ENCODE peak calls at places on chromosomes 11 and 22, in five cellular contexts. One of them, this sample, is unnamed.

GRCh38 chr11:44267366-44268072 is 42.4 kb downstream of the ALX4 start:
- DNase-seq in NB4: no peak
- DNase-seq in Peyer's patch: no peak
- DNase-seq in A549: no peak
- DNase-seq in bronchial epithelial cell: no peak
- DNase-seq in this sample: no peak

GRCh38 chr11:102430158-102430836 is 22.3 kb downstream of the TMEM123 start:
- DNase-seq in bronchial epithelial cell: no peak
- DNase-seq in Peyer's patch: no peak
- DNase-seq in NB4: no peak
- DNase-seq in A549: no peak
- DNase-seq in this sample: no peak

GRCh38 chr11:66951135-66951534 is 7.0 kb downstream of the PC start:
- DNase-seq in bronchial epithelial cell: no peak
- DNase-seq in A549: no peak
- DNase-seq in NB4: no peak
- DNase-seq in Peyer's patch: no peak
- DNase-seq in this sample: no peak

GRCh38 chr22:27381960-27382742 is 419.4 kb downstream of the MN1 start:
- DNase-seq in bronchial epithelial cell: no peak
- DNase-seq in Peyer's patch: no peak
- DNase-seq in A549: no peak
- DNase-seq in NB4: no peak
- DNase-seq in this sample: no peak

GRCh38 chr11:19244621-19245020 is 3.9 kb upstream of the E2F8 start:
- DNase-seq in A549: no peak
- DNase-seq in bronchial epithelial cell: peak
- DNase-seq in Peyer's patch: no peak
- DNase-seq in NB4: peak
- DNase-seq in this sample: no peak

GRCh38 chr11:21564813-21565212 is 628.1 kb upstream of the ANO5 start:
- DNase-seq in Peyer's patch: no peak
- DNase-seq in NB4: no peak
- DNase-seq in bronchial epithelial cell: no peak
- DNase-seq in A549: no peak
- DNase-seq in this sample: peak

GRCh38 chr11:102268985-102269470 is 48.3 kb upstream of the BIRC3 start:
- DNase-seq in A549: no peak
- DNase-seq in NB4: no peak
- DNase-seq in bronchial epithelial cell: no peak
- DNase-seq in Peyer's patch: no peak
- DNase-seq in this sample: no peak

GRCh38 chr22:37643225-37643847 is 3.9 kb downstream of the SH3BP1 start:
- DNase-seq in NB4: peak
- DNase-seq in Peyer's patch: peak
- DNase-seq in A549: peak
- DNase-seq in bronchial epithelial cell: peak
- DNase-seq in this sample: peak

GRCh38 chr22:25090225-25090651 is 109.4 kb upstream of the CRYBB3 start:
- DNase-seq in bronchial epithelial cell: no peak
- DNase-seq in Peyer's patch: no peak
- DNase-seq in A549: no peak
- DNase-seq in NB4: no peak
- DNase-seq in this sample: no peak

GRCh38 chr11:123193742-123194141 is 1.3 kb downstream of the CLMP start:
- DNase-seq in Peyer's patch: no peak
- DNase-seq in A549: no peak
- DNase-seq in NB4: no peak
- DNase-seq in bronchial epithelial cell: no peak
- DNase-seq in this sample: no peak
- H3K4me3 ChIP-seq in Peyer's patch: peak
- H3K4me3 ChIP-seq in A549: peak
- H3K4me3 ChIP-seq in NB4: no peak
- H3K4me3 ChIP-seq in bronchial epithelial cell: peak
- H3K4me3 ChIP-seq in this sample: no peak

GRCh38 chr22:21815958-21816357 is 51.5 kb downstream of the MAPK1 start:
- DNase-seq in NB4: no peak
- DNase-seq in Peyer's patch: no peak
- DNase-seq in bronchial epithelial cell: no peak
- DNase-seq in A549: no peak
- DNase-seq in this sample: no peak
- H3K4me3 ChIP-seq in NB4: peak
- H3K4me3 ChIP-seq in Peyer's patch: no peak
- H3K4me3 ChIP-seq in bronchial epithelial cell: no peak
- H3K4me3 ChIP-seq in A549: no peak
- H3K4me3 ChIP-seq in this sample: no peak

GRCh38 chr11:42906226-42906625 is 405.6 kb upstream of the API5 start:
- DNase-seq in A549: no peak
- DNase-seq in NB4: no peak
- DNase-seq in bronchial epithelial cell: no peak
- DNase-seq in Peyer's patch: no peak
- DNase-seq in this sample: no peak
- H3K4me3 ChIP-seq in A549: peak
- H3K4me3 ChIP-seq in NB4: no peak
- H3K4me3 ChIP-seq in bronchial epithelial cell: no peak
- H3K4me3 ChIP-seq in Peyer's patch: no peak
- H3K4me3 ChIP-seq in this sample: no peak

GRCh38 chr11:113908107-113908506 is 3.5 kb downstream of the HTR3B start:
- DNase-seq in NB4: no peak
- DNase-seq in bronchial epithelial cell: no peak
- DNase-seq in Peyer's patch: no peak
- DNase-seq in A549: no peak
- DNase-seq in this sample: no peak
- H3K4me3 ChIP-seq in NB4: no peak
- H3K4me3 ChIP-seq in bronchial epithelial cell: no peak
- H3K4me3 ChIP-seq in Peyer's patch: no peak
- H3K4me3 ChIP-seq in A549: no peak
- H3K4me3 ChIP-seq in this sample: no peak

GRCh38 chr11:124012697-124013096 is at the start of gene OR10G4:
- DNase-seq in A549: no peak
- DNase-seq in bronchial epithelial cell: no peak
- DNase-seq in Peyer's patch: no peak
- DNase-seq in NB4: no peak
- DNase-seq in this sample: no peak
- H3K4me3 ChIP-seq in A549: no peak
- H3K4me3 ChIP-seq in bronchial epithelial cell: no peak
- H3K4me3 ChIP-seq in Peyer's patch: no peak
- H3K4me3 ChIP-seq in NB4: no peak
- H3K4me3 ChIP-seq in this sample: no peak

DNA sequence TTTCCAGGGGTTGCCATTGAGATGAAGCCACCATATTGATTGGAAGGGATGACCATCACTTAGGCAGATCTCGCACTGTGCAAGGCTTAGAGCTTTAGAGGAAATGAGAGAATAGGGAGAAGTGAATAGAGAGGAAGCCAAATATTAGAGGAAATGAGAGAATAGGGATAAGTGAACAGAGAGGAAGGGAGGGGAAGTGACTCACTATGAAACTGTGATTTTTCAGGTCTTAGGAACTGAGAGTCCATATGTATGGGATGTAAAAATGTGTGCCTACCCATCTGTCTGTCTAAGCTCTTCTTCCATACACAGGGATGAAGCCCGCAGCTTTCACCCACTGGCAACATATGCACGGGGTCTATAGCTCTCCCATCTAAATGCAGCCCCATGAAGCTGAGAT is 6.4 kb upstream of the CCDC86 start:
- DNase-seq in NB4: no peak
- DNase-seq in Peyer's patch: no peak
- DNase-seq in A549: no peak
- DNase-seq in bronchial epithelial cell: peak
- DNase-seq in this sample: no peak
- H3K4me3 ChIP-seq in NB4: no peak
- H3K4me3 ChIP-seq in Peyer's patch: no peak
- H3K4me3 ChIP-seq in A549: no peak
- H3K4me3 ChIP-seq in bronchial epithelial cell: no peak
- H3K4me3 ChIP-seq in this sample: no peak